ENCODE peak calls at places on chromosomes 11 and 22, in ten cellular contexts. R, N, J, K, T, C, Q, L, E and W are unnamed samples.

GRCh38 chr11:57278721-57279095 is 41.7 kb upstream of the APLNR start:
- DNase-seq in R (no peak), N (no peak), J (no peak), K (no peak), T (no peak), C (no peak), Q (no peak), L (no peak), E (no peak), W (peak)

GRCh38 chr11:103673773-103674172 is 362.7 kb upstream of the DDI1 start:
- DNase-seq in R (no peak), N (no peak), J (no peak), K (no peak), T (no peak), C (no peak), Q (no peak), L (no peak), E (no peak), W (no peak)

GRCh38 chr22:35191412-35191811 is 65.9 kb upstream of the HMGXB4 start:
- DNase-seq in R (no peak), N (no peak), J (no peak), K (no peak), T (no peak), C (no peak), Q (no peak), L (no peak), E (peak), W (no peak)

GRCh38 chr11:117328414-117329010 is 858 bp downstream of the CEP164 start:
- DNase-seq in R (no peak), N (peak), J (no peak), K (no peak), T (no peak), C (no peak), Q (no peak), L (peak), E (no peak), W (peak)

GRCh38 chr22:47626428-47627390 is 864.3 kb downstream of the TBC1D22A start:
- DNase-seq in R (no peak), N (no peak), J (peak), K (no peak), T (no peak), C (no peak), Q (no peak), L (no peak), E (no peak), W (no peak)

GRCh38 chr22:37483594-37484114 is 2.5 kb downstream of the MFNG start:
- DNase-seq in R (no peak), N (no peak), J (no peak), K (no peak), T (no peak), C (no peak), Q (no peak), L (no peak), E (no peak), W (no peak)

GRCh38 chr11:67418476-67419281 is 3.2 kb downstream of the CARNS1 start:
- DNase-seq in R (no peak), N (peak), J (no peak), K (no peak), T (no peak), C (no peak), Q (no peak), L (no peak), E (no peak), W (no peak)

GRCh38 chr11:316031-316701 is 2.3 kb downstream of the IFITM1 start:
- DNase-seq in R (no peak), N (no peak), J (no peak), K (no peak), T (no peak), C (peak), Q (no peak), L (no peak), E (no peak), W (no peak)

GRCh38 chr11:88979641-88980040 is 86.1 kb downstream of the GRM5 start:
- DNase-seq in R (no peak), N (no peak), J (no peak), K (no peak), T (no peak), C (no peak), Q (no peak), L (no peak), E (peak), W (no peak)

GRCh38 chr11:69513196-69513595 is 31.7 kb downstream of the LINC01488 start:
- DNase-seq in R (no peak), N (no peak), J (no peak), K (no peak), T (no peak), C (no peak), Q (no peak), L (no peak), E (no peak), W (no peak)

GRCh38 chr11:60934091-60934789 is 10.0 kb downstream of the TMEM132A start:
- DNase-seq in R (no peak), N (no peak), J (no peak), K (no peak), T (no peak), C (no peak), Q (no peak), L (no peak), E (no peak), W (no peak)

GRCh38 chr11:95084509-95084908 is 5.1 kb upstream of the ENDOD1 start:
- DNase-seq in R (no peak), N (no peak), J (no peak), K (no peak), T (no peak), C (peak), Q (no peak), L (no peak), E (peak), W (no peak)

GRCh38 chr22:46652930-46653331 is 32.7 kb downstream of the GRAMD4 start:
- DNase-seq in R (no peak), N (no peak), J (no peak), K (no peak), T (no peak), C (no peak), Q (peak), L (no peak), E (no peak), W (peak)

GRCh38 chr11:87137711-87138110 is 100.0 kb downstream of the TMEM135 start:
- DNase-seq in R (no peak), N (no peak), J (no peak), K (no peak), T (no peak), C (no peak), Q (no peak), L (no peak), E (no peak), W (no peak)

GRCh38 chr11:2804701-2805387 is 80.7 kb downstream of the CDKN1C start:
- DNase-seq in R (peak), N (no peak), J (peak), K (no peak), T (no peak), C (no peak), Q (no peak), L (peak), E (no peak), W (no peak)

GRCh38 chr11:44943696-44944095 is 7.0 kb downstream of the TP53I11 start:
- DNase-seq in R (no peak), N (peak), J (peak), K (no peak), T (no peak), C (no peak), Q (peak), L (no peak), E (no peak), W (peak)

GRCh38 chr11:46930089-46930488 is 6.5 kb upstream of the CSTPP1 start:
- DNase-seq in R (no peak), N (peak), J (no peak), K (no peak), T (no peak), C (no peak), Q (peak), L (no peak), E (peak), W (no peak)

GRCh38 chr11:36249271-36249670 is 40.0 kb downstream of the COMMD9 start:
- DNase-seq in R (no peak), N (no peak), J (no peak), K (no peak), T (peak), C (no peak), Q (no peak), L (no peak), E (peak), W (no peak)

GRCh38 chr11:8018742-8019631 is 31.9 kb downstream of the EIF3F start:
- DNase-seq in R (peak), N (peak), J (peak), K (peak), T (peak), C (peak), Q (peak), L (peak), E (peak), W (peak)

GRCh38 chr22:44463151-44463550 is 34.9 kb downstream of the RTL6 start:
- DNase-seq in R (no peak), N (no peak), J (no peak), K (no peak), T (no peak), C (no peak), Q (no peak), L (no peak), E (no peak), W (no peak)

GRCh38 chr11:32056445-32056844 is 34.4 kb upstream of the RCN1 start:
- DNase-seq in R (no peak), N (no peak), J (no peak), K (no peak), T (no peak), C (no peak), Q (no peak), L (no peak), E (no peak), W (no peak)

GRCh38 chr11:18322818-18323570 is 627 bp downstream of the GTF2H1 start:
- DNase-seq in R (no peak), N (no peak), J (no peak), K (no peak), T (no peak), C (no peak), Q (peak), L (no peak), E (no peak), W (peak)

GRCh38 chr11:119290894-119291497 is 25.9 kb downstream of the MCAM start:
- DNase-seq in R (no peak), N (no peak), J (no peak), K (no peak), T (no peak), C (no peak), Q (no peak), L (no peak), E (no peak), W (no peak)

GRCh38 chr11:624705-625635 is at the start of gene CDHR5:
- DNase-seq in R (no peak), N (no peak), J (peak), K (no peak), T (no peak), C (no peak), Q (no peak), L (no peak), E (no peak), W (no peak)

GRCh38 chr22:39306456-39307361 is 12.7 kb downstream of the RPL3 start:
- DNase-seq in R (no peak), N (no peak), J (peak), K (peak), T (no peak), C (peak), Q (no peak), L (no peak), E (no peak), W (no peak)

GRCh38 chr11:86952221-86952875 is 2.8 kb downstream of the FZD4 start:
- DNase-seq in R (no peak), N (no peak), J (no peak), K (no peak), T (no peak), C (no peak), Q (no peak), L (no peak), E (no peak), W (no peak)

GRCh38 chr11:10894666-10895065 is 36.8 kb upstream of the ZBED5 start:
- DNase-seq in R (no peak), N (no peak), J (no peak), K (no peak), T (no peak), C (no peak), Q (no peak), L (no peak), E (no peak), W (no peak)

GRCh38 chr11:121723261-121723741 is 270.5 kb upstream of the SORL1-AS1 start:
- DNase-seq in R (no peak), N (peak), J (peak), K (no peak), T (no peak), C (no peak), Q (no peak), L (no peak), E (no peak), W (peak)

GRCh38 chr11:92453055-92453454 is 228.4 kb downstream of the FAT3 start:
- DNase-seq in R (no peak), N (no peak), J (no peak), K (no peak), T (peak), C (no peak), Q (no peak), L (no peak), E (peak), W (no peak)